ENCODE peak calls at places on chromosomes 11 and 22, in four cellular contexts. X, E, F and N are unnamed samples.

GRCh38 chr11:61162092-61162935 is 1.1 kb upstream of the VPS37C start:
- DNase-seq in X (peak), E (peak), F (no peak), N (no peak)

GRCh38 chr11:12074529-12075195 is 35.7 kb upstream of the MICAL2 start:
- DNase-seq in X (no peak), E (no peak), F (no peak), N (no peak)

GRCh38 chr22:49149721-49150608 is 677.7 kb downstream of the BRD1 start:
- DNase-seq in X (no peak), E (no peak), F (no peak), N (no peak)

GRCh38 chr11:64378335-64378884 is 19.4 kb downstream of the RPS6KA4 start:
- DNase-seq in X (no peak), E (no peak), F (peak), N (no peak)

GRCh38 chr11:86249307-86250098 is 5.0 kb downstream of the EED start:
- DNase-seq in X (no peak), E (no peak), F (no peak), N (no peak)

GRCh38 chr11:114060402-114061052 is 1.0 kb downstream of the ZBTB16 start:
- DNase-seq in X (no peak), E (peak), F (peak), N (no peak)

GRCh38 chr22:48890693-48891554 is 936.7 kb downstream of the BRD1 start:
- DNase-seq in X (no peak), E (no peak), F (peak), N (no peak)

GRCh38 chr11:20840341-20840740 is 171.0 kb downstream of the NELL1 start:
- DNase-seq in X (no peak), E (no peak), F (no peak), N (no peak)

GRCh38 chr11:73818838-73819237 is 31.2 kb downstream of the MRPL48 start:
- DNase-seq in X (no peak), E (peak), F (no peak), N (no peak)

GRCh38 chr22:44092636-44093220 is 68.6 kb downstream of the PARVB start:
- DNase-seq in X (no peak), E (no peak), F (no peak), N (no peak)

GRCh38 chr22:29559853-29560252 is 6.3 kb upstream of the THOC5 start:
- DNase-seq in X (no peak), E (no peak), F (no peak), N (no peak)

GRCh38 chr11:36372101-36372767 is 76.1 kb downstream of the PRR5L start:
- DNase-seq in X (no peak), E (no peak), F (no peak), N (no peak)

GRCh38 chr11:17418437-17418836 is 30.0 kb upstream of the KCNJ11 start:
- DNase-seq in X (no peak), E (no peak), F (no peak), N (no peak)

GRCh38 chr22:30202531-30203006 is 44.0 kb downstream of the LIF start:
- DNase-seq in X (no peak), E (no peak), F (no peak), N (peak)

GRCh38 chr11:117856892-117857291 is 19.6 kb downstream of the FXYD6 start:
- DNase-seq in X (no peak), E (no peak), F (no peak), N (no peak)
- H3K27ac ChIP-seq in X (no peak), E (no peak), F (peak), N (no peak)

DNA sequence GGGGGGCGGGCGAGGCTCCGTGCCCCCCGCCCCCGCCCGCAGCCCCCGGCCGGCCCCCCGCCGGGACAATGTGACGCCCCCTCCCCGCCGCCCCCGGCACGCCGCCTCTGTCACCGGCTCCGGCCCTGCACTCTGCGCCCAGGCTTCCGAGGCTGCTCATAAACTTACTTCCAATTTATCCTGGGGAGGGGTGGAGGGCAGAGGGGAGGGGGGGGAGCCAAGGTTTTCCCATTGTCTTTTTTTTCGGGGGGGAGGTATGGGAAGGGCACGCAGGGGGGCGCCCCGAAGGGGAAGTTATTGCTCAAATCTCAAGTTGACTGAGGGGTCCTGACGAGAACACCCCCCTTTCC is 918 bp downstream of the PHF21A start:
- DNase-seq in X (no peak), E (no peak), F (peak), N (no peak)
- H3K27ac ChIP-seq in X (peak), E (peak), F (peak), N (peak)

DNA sequence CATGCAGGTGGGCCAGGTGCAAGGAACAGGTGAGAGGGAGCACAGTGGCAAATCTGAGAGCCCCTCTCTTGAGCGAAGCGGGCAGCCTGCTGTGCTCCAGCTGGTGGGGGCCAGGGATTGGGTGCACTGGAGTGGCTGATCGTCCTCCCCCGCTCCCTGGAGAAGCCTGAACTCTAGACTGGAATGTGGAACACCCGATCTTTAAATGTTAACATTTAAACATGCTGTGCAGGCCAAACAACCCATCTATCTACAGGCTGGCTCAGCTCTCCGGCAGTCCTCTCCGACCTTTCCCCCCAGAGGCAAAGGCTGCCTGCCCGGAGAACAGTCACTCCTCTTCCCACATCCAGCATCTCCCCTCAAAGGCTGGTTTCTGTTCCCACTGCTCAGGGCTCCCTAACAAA is 5.1 kb downstream of the MRGPRF start:
- DNase-seq in X (no peak), E (no peak), F (no peak), N (no peak)
- H3K27ac ChIP-seq in X (peak), E (no peak), F (peak), N (no peak)

GRCh38 chr11:66015094-66015881 is 3.5 kb downstream of the CST6 start:
- DNase-seq in X (peak), E (no peak), F (peak), N (peak)
- H3K27ac ChIP-seq in X (peak), E (no peak), F (peak), N (peak)

GRCh38 chr11:66316849-66317251 is at the start of gene CD248:
- DNase-seq in X (no peak), E (peak), F (peak), N (no peak)

GRCh38 chr11:66317322-66317765 is 500 bp upstream of the CD248 start:
- DNase-seq in X (no peak), E (no peak), F (peak), N (no peak)

GRCh38 chr11:66315498-66315885 is 1.4 kb downstream of the CD248 start:
- DNase-seq in X (no peak), E (no peak), F (no peak), N (no peak)

GRCh38 chr11:66314561-66315497 is 2.0 kb downstream of the CD248 start:
- DNase-seq in X (no peak), E (no peak), F (no peak), N (no peak)

GRCh38 chr11:66315921-66316811 is 678 bp downstream of the CD248 start:
- DNase-seq in X (no peak), E (no peak), F (no peak), N (no peak)
- H3K27ac ChIP-seq in X (no peak), E (no peak), F (peak), N (no peak)

DNA sequence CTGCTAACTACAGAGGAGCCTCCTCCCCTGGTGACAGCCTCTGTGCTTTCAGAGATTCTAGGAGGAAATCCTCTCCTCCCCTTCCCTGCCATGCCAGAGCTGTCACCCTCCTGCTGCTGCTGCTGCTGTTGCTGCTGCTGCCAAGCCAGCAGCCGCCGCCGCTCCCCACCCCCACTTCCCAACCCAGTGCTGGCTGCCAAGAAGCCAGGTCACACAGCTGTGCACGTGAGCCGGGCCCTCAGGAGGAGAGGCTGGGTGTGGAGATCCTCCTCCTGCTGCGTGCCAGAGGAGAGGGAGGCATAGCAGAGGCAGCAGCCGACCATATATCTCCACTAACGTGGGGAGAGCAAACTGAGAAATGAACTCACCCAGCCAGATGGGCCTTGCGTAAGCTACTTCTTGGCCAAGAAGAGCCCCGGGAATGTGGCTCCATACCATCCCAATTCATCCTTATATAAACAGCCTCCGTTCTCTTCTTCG is 12.4 kb downstream of the CRY2 start:
- DNase-seq in X (no peak), E (peak), F (peak), N (peak)
- H3K27ac ChIP-seq in X (no peak), E (peak), F (peak), N (no peak)

GRCh38 chr11:102810943-102811528 is 13.1 kb upstream of the MMP1 start:
- DNase-seq in X (no peak), E (peak), F (no peak), N (no peak)
- H3K27ac ChIP-seq in X (no peak), E (no peak), F (no peak), N (no peak)

GRCh38 chr22:31490496-31490925 is 869 bp upstream of the EIF4ENIF1 start:
- DNase-seq in X (peak), E (peak), F (peak), N (peak)
- H3K27ac ChIP-seq in X (peak), E (peak), F (peak), N (peak)

GRCh38 chr11:112235750-112236390 is 9.6 kb downstream of the PTS start:
- DNase-seq in X (no peak), E (no peak), F (no peak), N (no peak)
- H3K27ac ChIP-seq in X (no peak), E (no peak), F (no peak), N (no peak)